ENCODE peak calls at places on chromosome 4, in six cellular contexts. N is activated naive CD4-positive, alpha-beta T cell treated with anti-CD3 and anti-CD28 coated beads for 36 hours; X is right lobe of liver; I is T-helper 1 cell; M is Right ventricle myocardium superior; F is NAMALWA. H is an unnamed sample.

GRCh38 chr4:21490682-21491081 is 457.9 kb downstream of the KCNIP4 start:
- DNase-seq in M (no peak), I (no peak), X (no peak), N (no peak), F (no peak), H (no peak)

GRCh38 chr4:88208146-88208545 is 49.7 kb upstream of the ABCG2 start:
- DNase-seq in I (no peak), F (no peak), M (no peak), X (no peak), N (no peak), H (no peak)

GRCh38 chr4:147853706-147854105 is 121.8 kb downstream of the ARHGAP10 start:
- DNase-seq in X (no peak), M (no peak), N (no peak), I (no peak), F (no peak), H (no peak)

GRCh38 chr4:108881190-108881589 is 118.3 kb upstream of the ETNPPL start:
- DNase-seq in I (no peak), N (no peak), X (no peak), F (no peak), M (no peak), H (no peak)

GRCh38 chr4:16187455-16187854 is 38.8 kb downstream of the TAPT1 start:
- DNase-seq in N (no peak), X (no peak), F (no peak), I (no peak), M (no peak), H (no peak)

GRCh38 chr4:142959156-142959555 is 113.1 kb upstream of the INPP4B start:
- DNase-seq in N (no peak), I (no peak), M (no peak), F (no peak), X (no peak), H (no peak)

GRCh38 chr4:2946812-2947600 is 16.2 kb downstream of the NOP14 start:
- DNase-seq in N (no peak), M (no peak), F (no peak), I (no peak), X (peak; percentile 88), H (peak; percentile 91)

GRCh38 chr4:150237110-150237852 is 159.0 kb downstream of the DCLK2 start:
- DNase-seq in M (no peak), N (no peak), F (no peak), X (no peak), I (no peak), H (no peak)

GRCh38 chr4:145179201-145179860 is 1.1 kb downstream of the OTUD4 start:
- DNase-seq in F (peak; percentile 79), I (peak; percentile 76), N (peak; percentile 76), X (peak; percentile 85), M (peak; percentile 81), H (peak; percentile 82)

GRCh38 chr4:7434766-7435150 is at the start of gene PSAPL1:
- DNase-seq in M (peak; percentile 56), F (no peak), N (peak; percentile 39), I (no peak), X (peak; percentile 55), H (no peak)

GRCh38 chr4:87559090-87559837 is 30.1 kb upstream of the SPARCL1 start:
- DNase-seq in I (no peak), M (no peak), F (peak; percentile 4), X (no peak), N (peak; percentile 73), H (no peak)

GRCh38 chr4:101649790-101650450 is 140.6 kb upstream of the BANK1 start:
- DNase-seq in N (no peak), I (no peak), F (no peak), X (no peak), M (no peak), H (no peak)

GRCh38 chr4:71441186-71442169 is 102.7 kb downstream of the SLC4A4 start:
- DNase-seq in X (no peak), N (no peak), I (no peak), F (no peak), M (no peak), H (no peak)

GRCh38 chr4:61740950-61741638 is 541.0 kb downstream of the ADGRL3 start:
- DNase-seq in N (no peak), F (no peak), I (no peak), M (no peak), X (no peak), H (no peak)

GRCh38 chr4:1082215-1083182 is 30.9 kb downstream of the RNF212 start:
- DNase-seq in F (peak; percentile 33), X (no peak), M (peak; percentile 66), I (no peak), N (no peak), H (no peak)

GRCh38 chr4:20816287-20816686 is 116.0 kb downstream of the PACRGL start:
- DNase-seq in I (no peak), N (no peak), X (no peak), F (no peak), M (no peak), H (no peak)

GRCh38 chr4:8592366-8593267 is at the start of gene CPZ:
- DNase-seq in M (peak; percentile 37), I (no peak), N (no peak), F (no peak), X (no peak), H (no peak)

GRCh38 chr4:82431026-82431745 is 796 bp downstream of the ENOPH1 start:
- DNase-seq in F (peak; percentile 53), M (no peak), X (peak; percentile 61), I (peak; percentile 41), N (peak; percentile 60), H (peak; percentile 47)

GRCh38 chr4:153151535-153152452 is 52.4 kb upstream of the TRIM2 start:
- DNase-seq in X (peak; percentile 59), F (peak; percentile 38), M (peak; percentile 49), N (peak; percentile 84), I (peak; percentile 35), H (no peak)

GRCh38 chr4:37454263-37454800 is 209.8 kb downstream of the NWD2 start:
- DNase-seq in N (no peak), I (no peak), M (no peak), X (peak; percentile 69), F (no peak), H (peak; percentile 67)

GRCh38 chr4:75494563-75494962 is 19.6 kb downstream of the RCHY1 start:
- DNase-seq in X (no peak), F (no peak), M (no peak), N (no peak), I (no peak), H (no peak)

GRCh38 chr4:118270492-118270891 is 82.3 kb downstream of the PRSS12 start:
- DNase-seq in F (peak; percentile 71), M (no peak), N (no peak), I (no peak), X (no peak), H (no peak)

GRCh38 chr4:81493895-81494490 is 22.3 kb upstream of the RASGEF1B start:
- DNase-seq in M (no peak), F (peak; percentile 64), I (no peak), X (no peak), N (no peak), H (no peak)

GRCh38 chr4:176794151-176794550 is 1.4 kb upstream of the VEGFC start:
- DNase-seq in I (no peak), N (no peak), M (no peak), X (no peak), F (no peak), H (no peak)

GRCh38 chr4:73723029-73723428 is 17.3 kb upstream of the CXCL8 start:
- DNase-seq in X (no peak), F (no peak), N (no peak), M (no peak), I (no peak), H (no peak)

GRCh38 chr4:59968796-59969195 is 1231.3 kb upstream of the ADGRL3 start:
- DNase-seq in I (no peak), X (no peak), M (no peak), F (no peak), N (no peak), H (no peak)

GRCh38 chr4:41505161-41505653 is 32.8 kb upstream of the LIMCH1 start:
- DNase-seq in M (no peak), I (no peak), F (no peak), N (no peak), X (no peak), H (no peak)

GRCh38 chr4:61628727-61629126 is 428.6 kb downstream of the ADGRL3 start:
- DNase-seq in I (no peak), X (no peak), M (no peak), N (no peak), F (no peak), H (no peak)

GRCh38 chr4:99968330-99968729 is 18.3 kb upstream of the H2AZ1 start:
- DNase-seq in M (no peak), I (no peak), X (no peak), F (no peak), N (no peak), H (no peak)